ENCODE peak calls at places on chromosomes 11 and 22, in seven cellular contexts. J, K, I, T, Y, R and N are unnamed samples.
A peak's percentile ranks its signal among the peaks of the same experiment; 100 is the strongest.

GRCh38 chr11:115135936-115136335 is 368.3 kb downstream of the CADM1 start:
- DNase-seq in K (no peak), I (no peak), R (no peak), T (no peak), Y (no peak), J (no peak), N (no peak)

GRCh38 chr11:72844356-72844755 is 30.1 kb downstream of the ATG16L2 start:
- DNase-seq in K (no peak), I (no peak), R (no peak), J (peak; percentile 61), T (no peak), Y (no peak), N (no peak)

GRCh38 chr11:17777086-17777725 is 42.6 kb downstream of the KCNC1 start:
- DNase-seq in J (no peak), K (no peak), I (no peak), R (no peak), Y (no peak), T (peak; percentile 9), N (no peak)

GRCh38 chr11:43948341-43949185 is 6.1 kb downstream of the C11orf96 start:
- DNase-seq in I (no peak), R (no peak), Y (no peak), K (no peak), T (no peak), J (no peak), N (no peak)

GRCh38 chr11:125297346-125297910 is 132.9 kb downstream of the PKNOX2 start:
- DNase-seq in J (no peak), Y (no peak), K (no peak), T (no peak), I (no peak), R (no peak), N (no peak)

GRCh38 chr11:14932447-14932846 is 39.7 kb downstream of the CALCA start:
- DNase-seq in T (no peak), R (no peak), J (no peak), Y (no peak), I (no peak), K (no peak), N (no peak)

GRCh38 chr11:122724520-122724919 is 69.0 kb downstream of the UBASH3B start:
- DNase-seq in Y (no peak), I (no peak), R (no peak), K (no peak), T (no peak), J (peak; percentile 40), N (no peak)

GRCh38 chr11:118108513-118108912 is 21.8 kb upstream of the SMIM35 start:
- DNase-seq in R (no peak), I (no peak), T (no peak), K (no peak), Y (no peak), J (no peak), N (no peak)

GRCh38 chr11:133782116-133782725 is 63.1 kb downstream of the SPATA19 start:
- DNase-seq in R (no peak), Y (no peak), I (no peak), K (no peak), T (no peak), J (no peak), N (no peak)

GRCh38 chr22:17130199-17130598 is 9.0 kb upstream of the TMEM121B start:
- DNase-seq in I (no peak), K (no peak), J (no peak), R (no peak), T (no peak), Y (no peak), N (no peak)

GRCh38 chr11:10748241-10748640 is 2.8 kb upstream of the CTR9 start:
- DNase-seq in T (no peak), I (no peak), Y (no peak), J (no peak), R (no peak), K (no peak), N (no peak)

GRCh38 chr22:49108636-49109315 is 718.9 kb downstream of the BRD1 start:
- DNase-seq in R (no peak), I (no peak), K (no peak), T (no peak), Y (no peak), J (no peak), N (no peak)

GRCh38 chr11:1750840-1751520 is 585 bp upstream of the IFITM10 start:
- DNase-seq in R (no peak), T (no peak), I (no peak), K (no peak), J (no peak), Y (no peak), N (no peak)

GRCh38 chr11:72483412-72484186 is 49.3 kb upstream of the CLPB start:
- DNase-seq in I (no peak), J (peak; percentile 81), Y (no peak), R (peak; percentile 56), K (no peak), T (no peak), N (no peak)

GRCh38 chr22:23084453-23085350 is 14.4 kb downstream of the GNAZ start:
- DNase-seq in J (no peak), Y (no peak), R (no peak), K (no peak), I (no peak), T (no peak), N (no peak)

GRCh38 chr22:41841085-41841712 is 8.3 kb downstream of the SREBF2 start:
- DNase-seq in I (no peak), T (no peak), Y (no peak), R (no peak), J (no peak), K (no peak), N (no peak)

GRCh38 chr11:44133335-44133946 is 38.0 kb downstream of the EXT2 start:
- DNase-seq in J (peak; percentile 73), K (no peak), T (no peak), Y (no peak), I (no peak), R (no peak), N (no peak)

GRCh38 chr11:26323837-26324236 is 8.1 kb upstream of the ANO3 start:
- DNase-seq in T (no peak), R (no peak), K (no peak), J (no peak), I (no peak), Y (no peak), N (no peak)

GRCh38 chr11:70472240-70472639 is 73.9 kb downstream of the CTTN start:
- DNase-seq in T (no peak), J (no peak), R (no peak), I (no peak), K (no peak), Y (no peak), N (no peak)

GRCh38 chr11:105609341-105609781 is 512 bp upstream of the GRIA4 start:
- DNase-seq in J (peak; percentile 27), K (no peak), T (no peak), R (peak; percentile 18), I (peak; percentile 2), Y (no peak), N (no peak)

GRCh38 chr11:17790453-17790852 is 55.9 kb downstream of the KCNC1 start:
- DNase-seq in J (peak; percentile 20), I (no peak), T (no peak), R (peak; percentile 67), Y (no peak), K (no peak), N (no peak)

GRCh38 chr11:117490911-117491310 is 163.3 kb downstream of the CEP164 start:
- DNase-seq in R (no peak), Y (no peak), J (no peak), I (no peak), T (no peak), K (no peak), N (no peak)

GRCh38 chr11:60257956-60258722 is 15.2 kb upstream of the MS4A4E start:
- DNase-seq in Y (no peak), K (no peak), I (no peak), T (no peak), R (no peak), J (no peak), N (no peak)

GRCh38 chr11:116331381-116331780 is 441.4 kb downstream of the BUD13 start:
- DNase-seq in Y (no peak), T (no peak), R (no peak), I (no peak), J (no peak), K (no peak), N (no peak)

GRCh38 chr11:110173775-110174644 is 80.8 kb downstream of the ZC3H12C start:
- DNase-seq in K (peak; percentile 61), R (peak; percentile 50), J (peak; percentile 82), Y (peak; percentile 34), T (peak; percentile 80), I (peak; percentile 50), N (peak; percentile 69)

GRCh38 chr11:84871116-84871515 is 756.0 kb downstream of the DLG2 start:
- DNase-seq in Y (no peak), K (no peak), J (no peak), T (no peak), R (no peak), I (no peak), N (no peak)

GRCh38 chr11:88886796-88887195 is 179.0 kb downstream of the GRM5 start:
- DNase-seq in R (peak; percentile 51), J (peak; percentile 42), I (no peak), T (no peak), Y (peak; percentile 3), K (no peak), N (no peak)

GRCh38 chr11:45806937-45807791 is 2.2 kb downstream of the SLC35C1 start:
- DNase-seq in R (no peak), T (no peak), I (no peak), K (no peak), Y (no peak), J (no peak), N (no peak)
- H3K4me1 ChIP-seq in R (peaks cover 15% of the 10 kb centered on the region), T (peaks cover 11% of the 10 kb centered on the region), I (peaks cover 20% of the 10 kb centered on the region), K (peaks cover 36% of the 10 kb centered on the region), Y (peaks cover 46% of the 10 kb centered on the region), J (peaks cover 7% of the 10 kb centered on the region), N (peaks cover 38% of the 10 kb centered on the region)

GRCh38 chr22:32986773-32987050 is 71.5 kb downstream of the SYN3 start:
- DNase-seq in Y (no peak), R (no peak), T (no peak), I (no peak), K (no peak), J (no peak), N (no peak)
- H3K4me3 ChIP-seq in Y (no peak overlapping the region), R (no peak overlapping the region), T (no peak overlapping the region), I (no peak overlapping the region), K (no peak overlapping the region), J (no peak overlapping the region), N (no peak overlapping the region)

DNA sequence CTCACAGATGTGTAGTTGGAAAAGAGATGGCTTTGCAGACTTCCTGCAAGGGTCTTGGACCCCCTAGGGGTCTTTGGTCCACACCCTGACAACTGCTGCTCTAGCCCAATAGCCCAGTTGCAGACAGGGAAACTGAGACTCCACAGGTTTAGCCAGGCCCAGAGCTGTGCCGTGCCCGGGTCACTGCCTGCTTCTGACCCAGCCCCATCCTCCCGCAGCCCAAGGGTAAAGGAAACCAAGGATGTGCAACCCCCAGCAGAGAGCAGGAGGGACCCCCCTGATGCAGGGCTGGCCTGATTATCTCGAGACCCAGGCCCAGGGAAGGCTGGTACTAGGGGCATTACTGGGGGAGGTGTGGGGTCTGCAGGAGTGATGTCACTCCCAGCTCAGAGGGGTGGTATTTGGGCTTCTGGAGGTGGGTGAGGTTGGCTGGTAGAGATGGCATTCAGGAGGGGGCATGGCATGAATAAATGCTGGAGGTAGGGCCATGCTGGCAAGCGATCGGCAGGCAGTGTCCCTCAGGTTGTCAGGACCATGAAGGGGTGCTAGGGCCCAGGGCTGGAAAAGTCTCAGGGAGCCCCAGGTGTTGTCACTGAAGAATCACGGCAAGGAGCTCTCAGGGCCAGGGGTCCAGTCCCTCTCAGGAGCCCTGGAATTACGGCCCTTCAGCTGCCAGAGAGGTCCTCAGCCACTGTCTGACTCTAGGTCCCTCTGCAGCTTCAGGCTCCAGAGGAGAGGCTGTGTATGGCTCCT is 21.1 kb downstream of the MYO7A start:
- DNase-seq in Y (no peak), I (no peak), T (no peak), R (no peak), J (no peak), K (no peak), N (peak; percentile 30)
- H3K4me1 ChIP-seq in Y (peaks cover 36% of the 10 kb centered on the region), I (no peaks in the 10 kb centered on the region), T (peaks cover 2% of the 10 kb centered on the region), R (peaks cover 7% of the 10 kb centered on the region), J (peaks cover 5% of the 10 kb centered on the region), K (peaks cover 11% of the 10 kb centered on the region), N (peaks cover 4% of the 10 kb centered on the region)

GRCh38 chr11:75667268-75667830 is 1.5 kb downstream of the MAP6 start:
- DNase-seq in I (peak; percentile 11), K (no peak), Y (no peak), J (peak; percentile 21), T (peak; percentile 51), R (no peak), N (peak; percentile 12)
- H3K4me3 ChIP-seq in I (peak overlapping the region; percentile 61), K (peak overlapping the region; percentile 28), Y (no peak overlapping the region), J (peak overlapping the region; percentile 48), T (peak overlapping the region; percentile 35), R (peak overlapping the region; percentile 53), N (no peak overlapping the region)